ENCODE peak calls at places on chromosomes 16 and 17, in ten cellular contexts. U, F, A, D, T, L, N, B, Q and V are unnamed samples. For H3K36me3, the result is how much of the 10 kb centered on the place peaks cover.

GRCh38 chr16:77169650-77170236 is 21.2 kb upstream of the MON1B start:
- DNase-seq in U (no peak), F (no peak), D (no peak), A (no peak), Q (no peak), B (no peak), T (peak), L (peak), N (peak), V (peak)

GRCh38 chr17:38660097-38661026 is 14.4 kb downstream of the EPOP start:
- DNase-seq in D (no peak), N (no peak), L (no peak), B (no peak), U (peak), T (peak), F (no peak), Q (no peak), A (no peak), V (peak)

GRCh38 chr16:2001035-2001434 is 8.6 kb downstream of the ZNF598 start:
- DNase-seq in U (no peak), T (no peak), D (no peak), B (no peak), F (no peak), Q (no peak), L (no peak), N (no peak), A (no peak), V (no peak)

GRCh38 chr16:11743308-11744074 is 834 bp upstream of the TXNDC11 start:
- DNase-seq in B (peak), Q (peak), U (peak), T (peak), L (peak), A (peak), F (peak), D (peak), N (no peak), V (peak)

GRCh38 chr16:2497116-2497630 is 16.6 kb upstream of the ATP6V0C start:
- DNase-seq in B (no peak), L (no peak), A (no peak), Q (peak), N (no peak), F (peak), T (no peak), D (no peak), U (peak), V (no peak)

GRCh38 chr16:14249291-14250032 is 178.3 kb downstream of the MRTFB start:
- DNase-seq in F (no peak), N (peak), A (peak), Q (no peak), T (no peak), D (peak), L (peak), B (no peak), U (no peak), V (peak)

GRCh38 chr17:62017912-62018311 is 47.2 kb downstream of the MED13 start:
- DNase-seq in U (no peak), D (no peak), T (no peak), L (peak), Q (no peak), N (no peak), A (no peak), B (no peak), F (no peak), V (no peak)

GRCh38 chr16:72066747-72067146 is 3.7 kb downstream of the HPR start:
- DNase-seq in N (peak), Q (no peak), F (no peak), B (no peak), U (no peak), T (no peak), L (peak), A (peak), D (peak), V (peak)

GRCh38 chr16:83494459-83494858 is 313.3 kb upstream of the HSBP1 start:
- DNase-seq in Q (no peak), L (no peak), T (no peak), N (no peak), F (no peak), B (no peak), D (no peak), U (no peak), A (no peak), V (no peak)

GRCh38 chr16:69397821-69398521 is 12.2 kb upstream of the TERF2 start:
- DNase-seq in B (peak), D (no peak), Q (peak), L (peak), A (no peak), N (peak), F (no peak), U (no peak), T (no peak), V (peak)

GRCh38 chr16:73717266-73718057 is 579.2 kb upstream of the PSMD7 start:
- DNase-seq in F (no peak), B (no peak), Q (no peak), U (no peak), A (no peak), D (no peak), L (no peak), T (no peak), N (no peak), V (no peak)

GRCh38 chr16:16021646-16021987 is 72.2 kb downstream of the ABCC1 start:
- DNase-seq in Q (no peak), F (no peak), N (no peak), D (no peak), U (no peak), T (no peak), A (no peak), B (no peak), L (no peak), V (no peak)

GRCh38 chr16:8776193-8776592 is 21.2 kb downstream of the TMEM186 start:
- DNase-seq in T (no peak), Q (no peak), L (no peak), D (no peak), U (no peak), A (no peak), B (no peak), F (no peak), N (no peak), V (peak)

GRCh38 chr17:76157759-76158158 is 16.7 kb upstream of the FOXJ1 start:
- DNase-seq in D (no peak), A (no peak), N (no peak), T (no peak), F (no peak), U (no peak), Q (peak), L (no peak), B (no peak), V (no peak)

GRCh38 chr17:77959216-77959925 is 868 bp downstream of the TNRC6C start:
- DNase-seq in B (peak), L (no peak), U (no peak), D (peak), N (peak), Q (no peak), T (no peak), F (peak), A (no peak), V (peak)

GRCh38 chr17:4881761-4882555 is 17.4 kb upstream of the C17orf107 start:
- DNase-seq in U (no peak), L (peak), T (peak), B (no peak), Q (no peak), D (peak), A (peak), F (peak), N (peak), V (peak)

GRCh38 chr16:15946257-15947044 is 3.0 kb upstream of the ABCC1 start:
- DNase-seq in B (peak), L (peak), A (peak), N (no peak), U (no peak), T (no peak), Q (no peak), F (no peak), D (no peak), V (no peak)

GRCh38 chr16:17013067-17013466 is 457.7 kb downstream of the XYLT1 start:
- DNase-seq in D (no peak), N (no peak), T (no peak), F (no peak), U (no peak), Q (no peak), L (no peak), A (no peak), B (no peak), V (no peak)

GRCh38 chr16:69927056-69927757 is 23.9 kb upstream of the CLEC18A start:
- DNase-seq in Q (peak), U (peak), N (no peak), A (no peak), L (no peak), T (no peak), B (no peak), D (no peak), F (peak), V (no peak)

GRCh38 chr17:78176548-78177025 is 8.2 kb downstream of the SYNGR2 start:
- DNase-seq in A (no peak), T (peak), B (no peak), Q (peak), N (peak), F (peak), L (peak), U (peak), D (peak), V (peak)

DNA sequence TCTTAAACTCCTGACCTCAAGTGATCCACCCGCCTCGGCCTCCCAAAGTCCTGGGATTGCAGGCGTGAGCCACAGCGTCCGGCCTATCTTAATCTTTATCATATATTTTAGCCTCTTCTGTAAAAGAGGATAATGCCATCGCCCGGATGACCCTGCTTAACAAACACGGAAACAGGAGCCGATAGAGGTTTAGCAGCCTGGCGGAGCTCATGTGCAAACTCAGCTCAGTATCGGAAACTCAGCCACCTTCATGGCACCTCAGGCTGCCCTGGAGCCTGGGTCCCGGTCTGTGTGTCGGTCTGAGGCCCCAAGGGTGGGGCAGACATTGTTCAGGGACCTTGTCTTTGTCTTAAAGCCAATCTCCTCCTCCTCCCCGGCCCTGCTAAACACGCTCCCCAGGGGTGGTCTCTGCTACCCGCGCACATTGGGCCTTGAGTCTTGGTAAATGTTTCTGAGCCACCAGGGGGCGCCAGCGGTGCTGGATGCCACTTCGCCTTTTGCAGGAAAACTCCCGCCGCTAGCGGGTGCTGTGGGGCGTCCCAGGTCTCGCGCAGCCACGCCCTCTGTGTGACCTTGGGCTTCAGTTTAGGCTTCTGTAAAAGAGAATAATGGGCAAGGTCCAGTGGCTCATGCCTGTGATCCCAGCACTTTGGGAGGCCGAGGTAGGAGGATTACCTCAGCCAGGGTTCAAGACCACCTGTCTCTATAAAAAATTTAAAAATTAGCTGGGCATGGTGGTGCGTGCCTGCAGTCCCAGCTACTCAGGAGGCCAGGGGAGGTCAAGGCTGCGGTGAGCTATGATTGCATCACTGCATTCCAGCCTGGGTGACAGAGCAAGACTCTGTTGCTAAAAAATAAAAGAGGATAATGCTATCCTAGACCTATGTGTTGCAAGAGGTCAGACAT is 2.7 kb downstream of the CETP start:
- DNase-seq in D (peak), B (peak), A (no peak), U (peak), T (peak), N (peak), L (peak), F (peak), Q (peak), V (peak)
- H3K27ac ChIP-seq in D (no peak), B (peak), A (no peak), U (no peak), T (no peak), N (no peak), L (no peak), F (no peak), Q (no peak), V (no peak)

GRCh38 chr17:67107811-67108210 is 63.5 kb downstream of the CACNG1 start:
- DNase-seq in N (no peak), A (no peak), Q (no peak), F (no peak), B (no peak), T (no peak), U (no peak), L (no peak), D (no peak), V (no peak)

GRCh38 chr17:67108411-67108810 is 64.1 kb downstream of the CACNG1 start:
- DNase-seq in U (no peak), D (no peak), N (no peak), F (no peak), A (no peak), Q (no peak), B (no peak), L (no peak), T (no peak), V (no peak)

GRCh38 chr17:67111327-67111726 is 67.0 kb downstream of the CACNG1 start:
- DNase-seq in A (no peak), N (no peak), L (no peak), T (no peak), F (no peak), B (no peak), U (no peak), Q (no peak), D (no peak), V (no peak)

GRCh38 chr17:67110619-67111018 is 66.3 kb downstream of the CACNG1 start:
- DNase-seq in T (no peak), B (no peak), A (no peak), Q (no peak), F (no peak), D (no peak), N (no peak), L (no peak), U (no peak), V (no peak)

GRCh38 chr17:67109111-67109510 is 64.8 kb downstream of the CACNG1 start:
- DNase-seq in N (no peak), D (no peak), L (no peak), F (no peak), A (no peak), T (no peak), B (no peak), Q (no peak), U (no peak), V (no peak)
- H3K36me3 ChIP-seq in N (under half), D (under half), L (under half), F (half or more), A (under half), T (under half), B (half or more), Q (half or more), U (under half), V (under half)

GRCh38 chr16:87344165-87344930 is 27.2 kb upstream of the C16orf95 start:
- DNase-seq in T (no peak), Q (no peak), L (no peak), A (no peak), F (no peak), N (no peak), B (peak), U (no peak), D (no peak), V (no peak)

GRCh38 chr16:87346517-87347060 is 29.4 kb upstream of the C16orf95 start:
- DNase-seq in D (no peak), B (no peak), Q (no peak), F (no peak), U (no peak), N (no peak), T (no peak), L (no peak), A (no peak), V (no peak)

GRCh38 chr16:87343753-87344050 is 26.5 kb upstream of the C16orf95 start:
- DNase-seq in A (no peak), B (no peak), N (no peak), U (no peak), F (no peak), Q (no peak), T (no peak), D (no peak), L (no peak), V (no peak)

GRCh38 chr16:87344931-87345631 is 27.9 kb upstream of the C16orf95 start:
- DNase-seq in U (no peak), Q (peak), A (no peak), B (peak), T (peak), N (no peak), F (no peak), D (peak), L (no peak), V (peak)

GRCh38 chr16:87345721-87346424 is 28.7 kb upstream of the C16orf95 start:
- DNase-seq in D (no peak), L (no peak), Q (no peak), F (no peak), B (no peak), T (no peak), A (no peak), U (no peak), N (peak), V (no peak)
- H3K27ac ChIP-seq in D (no peak), L (no peak), Q (peak), F (no peak), B (peak), T (no peak), A (no peak), U (no peak), N (peak), V (peak)

DNA sequence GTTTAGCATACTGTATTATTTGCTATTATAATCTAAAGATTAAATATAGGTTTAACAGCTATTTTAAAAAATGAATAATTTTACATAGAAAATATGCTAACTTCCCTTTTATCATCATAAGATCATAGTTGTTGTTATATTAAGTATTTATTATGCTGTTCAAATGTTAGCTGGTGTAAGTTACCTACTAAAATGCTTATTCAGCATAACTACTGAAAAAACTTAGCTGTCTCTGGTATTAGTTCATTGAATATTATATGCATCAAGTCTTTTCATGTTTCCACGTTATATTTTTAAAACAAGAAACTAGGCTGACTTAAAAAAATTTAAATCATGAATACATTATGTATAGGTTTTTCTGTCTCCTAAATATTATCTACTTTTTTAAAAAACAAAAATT is 62.6 kb downstream of the NETO2 start:
- DNase-seq in L (no peak), A (no peak), T (no peak), D (no peak), U (no peak), F (no peak), Q (no peak), B (no peak), N (no peak), V (no peak)
- H3K36me3 ChIP-seq in L (under half), A (under half), T (under half), D (under half), U (under half), F (under half), Q (under half), B (under half), N (under half), V (under half)

DNA sequence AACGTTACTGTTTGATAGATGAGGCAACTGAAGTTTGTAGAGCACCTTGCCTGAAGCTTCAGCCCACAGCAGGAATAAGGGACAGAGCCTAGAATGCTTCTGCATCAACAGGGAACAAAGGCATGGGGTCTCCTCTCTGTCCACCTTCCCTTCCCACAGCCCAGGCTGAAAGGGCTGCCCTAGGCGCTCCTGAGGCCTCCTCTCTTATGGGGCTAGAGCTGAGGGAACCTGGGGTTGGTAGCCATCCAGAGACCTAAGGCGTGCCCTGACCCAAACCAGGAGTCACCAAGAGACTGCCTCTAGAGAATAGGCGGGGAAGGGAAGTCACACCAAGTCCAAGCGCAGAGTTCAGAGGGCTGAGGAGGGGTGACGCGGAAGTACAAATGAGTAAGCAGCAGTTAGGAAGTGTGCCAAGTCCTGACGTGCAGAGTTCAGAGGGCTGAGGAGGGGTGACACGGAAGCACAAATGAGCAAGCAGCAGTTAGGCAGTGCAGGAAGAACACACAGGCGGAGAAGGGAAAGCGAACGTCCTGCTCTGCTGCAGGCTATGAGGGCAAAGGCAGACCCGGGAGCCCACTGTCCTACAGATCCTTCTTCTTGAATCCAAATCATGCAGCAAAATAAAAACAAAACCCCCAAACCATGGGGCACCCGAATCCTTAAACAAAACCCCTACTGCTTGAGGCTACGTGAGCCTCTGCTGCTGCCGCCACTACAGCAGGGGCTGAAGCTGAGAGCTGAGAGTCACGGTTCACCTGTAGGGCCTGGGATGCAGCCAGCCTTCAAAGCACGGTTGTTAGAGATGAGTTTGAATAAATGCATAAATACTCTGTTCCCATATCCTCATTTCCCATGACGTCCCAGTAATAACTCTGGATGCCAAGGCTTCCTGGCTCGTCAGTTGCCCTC is 2.7 kb upstream of the SPG7 start:
- DNase-seq in F (peak), U (peak), D (peak), A (peak), N (no peak), T (peak), B (peak), Q (peak), L (peak), V (peak)
- H3K27ac ChIP-seq in F (peak), U (no peak), D (peak), A (peak), N (no peak), T (peak), B (no peak), Q (peak), L (peak), V (peak)

GRCh38 chr16:87412371-87412995 is 20.3 kb downstream of the MAP1LC3B start:
- DNase-seq in U (no peak), B (no peak), F (no peak), L (no peak), D (no peak), A (no peak), Q (no peak), N (no peak), T (no peak), V (no peak)
- H3K36me3 ChIP-seq in U (under half), B (half or more), F (half or more), L (under half), D (under half), A (under half), Q (half or more), N (under half), T (half or more), V (under half)